ENCODE peak calls at places on chromosomes 13 and 19, in eight cellular contexts. C is tibial nerve, F is lower leg skin, D is endothelial cell of umbilical vein, T is ovary, Y is NB4, G is esophagus squamous epithelium, J is uterus. W is an unnamed sample.
A peak's percentile ranks its signal among the peaks of the same experiment; 100 is the strongest.

GRCh38 chr19:42268142-42268703 is 829 bp upstream of the CIC start:
- DNase-seq in C (peak; percentile 100), F (peak; percentile 100), D (peak; percentile 99), T (peak; percentile 99), Y (peak; percentile 97), G (peak; percentile 99), J (peak; percentile 100), W (peak; percentile 100)

GRCh38 chr19:29537181-29537580 is 11.4 kb downstream of the VSTM2B start:
- DNase-seq in C (no peak), F (peak; percentile 66), D (no peak), T (no peak), Y (no peak), G (no peak), J (no peak), W (peak; percentile 7)

GRCh38 chr13:77000475-77000874 is 8.6 kb downstream of the CLN5 start:
- DNase-seq in C (no peak), F (no peak), D (no peak), T (no peak), Y (peak; percentile 31), G (no peak), J (no peak), W (no peak)

GRCh38 chr19:1864480-1865171 is 1.2 kb upstream of the KLF16 start:
- DNase-seq in C (no peak), F (peak; percentile 95), D (peak; percentile 58), T (peak; percentile 70), Y (peak; percentile 78), G (no peak), J (no peak), W (peak; percentile 84)

GRCh38 chr13:20609145-20609544 is 42.2 kb downstream of the IFT88 start:
- DNase-seq in C (no peak), F (no peak), D (peak; percentile 80), T (no peak), Y (no peak), G (no peak), J (no peak), W (no peak)

GRCh38 chr13:87941244-87941643 is 270.1 kb downstream of the SLITRK5 start:
- DNase-seq in C (no peak), F (no peak), D (no peak), T (no peak), Y (no peak), G (no peak), J (no peak), W (no peak)

GRCh38 chr19:55535173-55535572 is 1.8 kb downstream of the SBK2 start:
- DNase-seq in C (no peak), F (no peak), D (no peak), T (no peak), Y (no peak), G (no peak), J (no peak), W (no peak)

GRCh38 chr13:24270639-24271131 is 38.7 kb upstream of the C1QTNF9 start:
- DNase-seq in C (peak; percentile 49), F (no peak), D (peak; percentile 53), T (peak; percentile 55), Y (peak; percentile 68), G (peak; percentile 9), J (peak; percentile 36), W (peak; percentile 84)

GRCh38 chr13:48533986-48534600 is 1.2 kb upstream of the RCBTB2 start:
- DNase-seq in C (no peak), F (no peak), D (no peak), T (no peak), Y (peak; percentile 51), G (no peak), J (no peak), W (no peak)

GRCh38 chr19:7230826-7231225 is 63.4 kb downstream of the INSR start:
- DNase-seq in C (no peak), F (peak; percentile 88), D (no peak), T (peak; percentile 80), Y (no peak), G (no peak), J (peak; percentile 46), W (peak; percentile 86)

GRCh38 chr13:81406639-81407292 is 1065.8 kb upstream of the SPRY2 start:
- DNase-seq in C (no peak), F (no peak), D (no peak), T (no peak), Y (no peak), G (no peak), J (no peak), W (no peak)

GRCh38 chr13:79525458-79525857 is 44.5 kb downstream of the NDFIP2 start:
- DNase-seq in C (no peak), F (no peak), D (peak; percentile 95), T (no peak), Y (peak; percentile 73), G (no peak), J (no peak), W (no peak)

GRCh38 chr19:35099897-35100275 is 15.7 kb upstream of the FXYD3 start:
- DNase-seq in C (no peak), F (no peak), D (no peak), T (no peak), Y (no peak), G (no peak), J (no peak), W (no peak)

GRCh38 chr13:43107780-43108179 is 84.4 kb downstream of the DNAJC15 start:
- DNase-seq in C (no peak), F (no peak), D (no peak), T (no peak), Y (no peak), G (no peak), J (no peak), W (no peak)

GRCh38 chr19:1904385-1905070 is 671 bp upstream of the ADAT3 start:
- DNase-seq in C (no peak), F (no peak), D (no peak), T (no peak), Y (peak; percentile 94), G (no peak), J (peak; percentile 59), W (no peak)

GRCh38 chr13:23081246-23081645 is 99.5 kb upstream of the SGCG start:
- DNase-seq in C (no peak), F (no peak), D (no peak), T (no peak), Y (no peak), G (no peak), J (no peak), W (no peak)

GRCh38 chr19:3057275-3057714 is 5.0 kb downstream of the TLE5 start:
- DNase-seq in C (peak; percentile 69), F (peak; percentile 95), D (no peak), T (peak; percentile 96), Y (no peak), G (no peak), J (peak; percentile 87), W (peak; percentile 89)

GRCh38 chr19:2016041-2016807 is 710 bp upstream of the BTBD2 start:
- DNase-seq in C (peak; percentile 81), F (peak; percentile 93), D (peak; percentile 42), T (peak; percentile 88), Y (peak; percentile 57), G (no peak), J (peak; percentile 94), W (no peak)

GRCh38 chr13:34137200-34137599 is 319.3 kb downstream of the RFC3 start:
- DNase-seq in C (no peak), F (no peak), D (no peak), T (no peak), Y (no peak), G (no peak), J (no peak), W (no peak)

GRCh38 chr13:41136396-41137031 is 3.9 kb upstream of the KBTBD6 start:
- DNase-seq in C (no peak), F (no peak), D (no peak), T (no peak), Y (no peak), G (no peak), J (no peak), W (no peak)

GRCh38 chr19:35000647-35001501 is 751 bp downstream of the GRAMD1A start:
- DNase-seq in C (no peak), F (no peak), D (peak; percentile 43), T (no peak), Y (peak; percentile 70), G (no peak), J (no peak), W (peak; percentile 51)

GRCh38 chr19:31583148-31583547 is 233.9 kb upstream of the TSHZ3 start:
- DNase-seq in C (no peak), F (peak; percentile 6), D (no peak), T (no peak), Y (no peak), G (no peak), J (no peak), W (no peak)

GRCh38 chr19:19459099-19459498 is 53.6 kb downstream of the GATAD2A start:
- DNase-seq in C (no peak), F (no peak), D (no peak), T (no peak), Y (no peak), G (no peak), J (no peak), W (no peak)

GRCh38 chr19:53193534-53194222 is 520 bp upstream of the ZNF665 start:
- DNase-seq in C (no peak), F (no peak), D (no peak), T (no peak), Y (no peak), G (no peak), J (no peak), W (no peak)
- H3K4me3 ChIP-seq in C (peak overlapping the region; percentile 60), F (no peak overlapping the region), D (no peak overlapping the region), T (peak overlapping the region; percentile 82), Y (peak overlapping the region; percentile 44), G (peak overlapping the region; percentile 48), J (peak overlapping the region; percentile 73), W (peak overlapping the region; percentile 78)

GRCh38 chr13:32587014-32587773 is 942 bp downstream of the PDS5B start:
- DNase-seq in C (peak; percentile 59), F (peak; percentile 92), D (peak; percentile 71), T (peak; percentile 76), Y (peak; percentile 79), G (peak; percentile 9), J (peak; percentile 70), W (peak; percentile 77)
- TF ChIP-seq POLR2A in C (peak; percentile 65), F (no peak), D (no peak), T (no peak), Y (no peak), G (no peak), J (no peak), W (no peak)

GRCh38 chr19:5478241-5478924 is 23.2 kb downstream of the ZNRF4 start:
- DNase-seq in C (no peak), F (no peak), D (no peak), T (no peak), Y (no peak), G (no peak), J (no peak), W (no peak)
- H3K4me3 ChIP-seq in C (no peak overlapping the region), F (no peak overlapping the region), D (no peak overlapping the region), T (no peak overlapping the region), Y (no peak overlapping the region), G (no peak overlapping the region), J (no peak overlapping the region), W (no peak overlapping the region)

DNA sequence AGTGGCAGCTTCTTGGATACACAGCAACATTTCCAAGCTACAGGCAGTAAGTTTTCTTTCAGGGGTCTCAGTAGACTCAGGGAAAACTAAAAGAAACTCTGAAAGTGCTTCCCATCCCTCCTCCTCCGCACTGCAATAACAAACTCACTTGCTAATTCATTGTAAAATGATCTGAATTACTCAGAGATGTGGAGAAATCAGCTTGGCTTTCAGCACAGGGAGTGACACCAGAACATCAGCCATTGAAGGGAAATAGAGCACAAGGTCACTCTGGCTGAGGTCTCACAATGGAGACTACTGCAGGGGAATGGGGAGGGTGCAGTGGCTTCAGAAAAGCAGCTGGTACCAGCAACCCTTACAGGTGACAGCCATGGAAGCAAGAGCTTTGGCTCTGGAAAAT is 137.3 kb upstream of the SERP2 start:
- DNase-seq in C (peak; percentile 52), F (peak; percentile 81), D (no peak), T (no peak), Y (no peak), G (no peak), J (peak; percentile 45), W (no peak)
- TF ChIP-seq POLR2A in C (no peak), F (no peak), D (no peak), T (no peak), Y (no peak), G (no peak), J (no peak), W (no peak)

W was measured in heart left ventricle.